ENCODE peak calls at places on chromosomes 11 and 22, in six cellular contexts. J, W, S, H, Y and T are unnamed samples.

GRCh38 chr11:84476581-84476980 is 1150.6 kb downstream of the DLG2 start:
- DNase-seq in J (no peak), W (no peak), S (no peak), H (no peak), Y (no peak), T (peak)

GRCh38 chr11:6692128-6692527 is 9.0 kb upstream of the MRPL17 start:
- DNase-seq in J (no peak), W (no peak), S (no peak), H (no peak), Y (no peak), T (no peak)

GRCh38 chr11:115606223-115607220 is 102.3 kb upstream of the CADM1 start:
- DNase-seq in J (no peak), W (no peak), S (no peak), H (no peak), Y (peak), T (no peak)

GRCh38 chr11:86947541-86947940 is 7.7 kb downstream of the FZD4 start:
- DNase-seq in J (no peak), W (no peak), S (no peak), H (peak), Y (no peak), T (peak)

GRCh38 chr11:61787928-61788491 is 4.4 kb downstream of the TMEM258 start:
- DNase-seq in J (no peak), W (peak), S (no peak), H (peak), Y (peak), T (peak)

GRCh38 chr11:33622806-33623205 is 77.8 kb downstream of the C11orf91 start:
- DNase-seq in J (no peak), W (no peak), S (no peak), H (no peak), Y (no peak), T (no peak)

GRCh38 chr11:19345519-19345847 is 104.7 kb upstream of the E2F8 start:
- DNase-seq in J (no peak), W (peak), S (no peak), H (peak), Y (peak), T (peak)

GRCh38 chr11:112961146-112961668 is at the start of gene NCAM1:
- DNase-seq in J (peak), W (peak), S (peak), H (peak), Y (peak), T (peak)

GRCh38 chr11:79663012-79663411 is 222.2 kb upstream of the TENM4 start:
- DNase-seq in J (no peak), W (no peak), S (no peak), H (no peak), Y (no peak), T (no peak)

GRCh38 chr11:63760487-63761079 is 8.0 kb downstream of the ZFTA start:
- DNase-seq in J (no peak), W (peak), S (no peak), H (no peak), Y (no peak), T (no peak)

GRCh38 chr11:63763506-63764200 is 4.9 kb downstream of the ZFTA start:
- DNase-seq in J (no peak), W (peak), S (no peak), H (no peak), Y (no peak), T (peak)

GRCh38 chr11:63761173-63761572 is 7.4 kb downstream of the ZFTA start:
- DNase-seq in J (no peak), W (peak), S (no peak), H (no peak), Y (no peak), T (no peak)

GRCh38 chr11:63762662-63763505 is 5.7 kb downstream of the ZFTA start:
- DNase-seq in J (no peak), W (peak), S (no peak), H (peak), Y (peak), T (peak)

DNA sequence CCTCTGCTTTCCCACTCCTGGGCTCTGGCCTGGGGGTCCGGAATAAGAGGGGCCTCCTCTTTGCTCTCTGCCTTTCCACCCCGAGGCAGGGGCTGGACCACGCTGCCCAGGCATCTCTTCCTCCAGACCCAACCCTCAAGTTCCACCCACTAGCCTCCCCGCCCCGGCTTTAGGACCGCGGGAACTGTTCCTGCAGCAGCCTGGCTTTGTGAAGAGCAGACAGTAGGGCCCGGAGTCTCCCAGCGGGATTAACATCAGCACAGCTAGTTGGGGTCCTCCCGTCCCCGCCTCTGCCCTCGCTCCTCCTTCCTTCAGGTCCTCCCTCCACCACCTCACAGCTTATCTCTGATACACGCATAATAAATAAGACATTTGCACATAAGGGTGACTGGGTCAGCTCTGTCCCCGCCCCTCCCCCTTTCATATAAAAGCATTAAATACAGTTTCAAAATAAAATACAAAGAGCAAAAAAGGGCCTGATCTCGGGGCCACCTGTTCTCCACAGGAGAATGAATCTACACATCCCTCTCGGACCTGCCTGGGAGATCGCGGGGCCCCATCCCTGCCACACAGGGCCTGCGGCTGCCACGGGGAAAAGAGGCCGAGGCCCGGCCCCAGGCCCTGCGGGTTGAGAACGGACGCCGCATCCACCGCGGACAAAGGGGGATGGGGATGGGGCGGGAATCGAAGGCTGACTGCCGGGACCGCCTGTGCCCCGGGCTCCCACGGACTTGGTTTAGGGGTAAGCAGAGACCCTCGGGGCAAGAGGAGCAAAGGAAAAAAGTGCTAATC is 6.5 kb downstream of the ZFTA start:
- DNase-seq in J (no peak), W (peak), S (no peak), H (no peak), Y (peak), T (no peak)
- H3K4me3 ChIP-seq in J (no peak), W (peak), S (peak), H (no peak), Y (peak), T (peak)

DNA sequence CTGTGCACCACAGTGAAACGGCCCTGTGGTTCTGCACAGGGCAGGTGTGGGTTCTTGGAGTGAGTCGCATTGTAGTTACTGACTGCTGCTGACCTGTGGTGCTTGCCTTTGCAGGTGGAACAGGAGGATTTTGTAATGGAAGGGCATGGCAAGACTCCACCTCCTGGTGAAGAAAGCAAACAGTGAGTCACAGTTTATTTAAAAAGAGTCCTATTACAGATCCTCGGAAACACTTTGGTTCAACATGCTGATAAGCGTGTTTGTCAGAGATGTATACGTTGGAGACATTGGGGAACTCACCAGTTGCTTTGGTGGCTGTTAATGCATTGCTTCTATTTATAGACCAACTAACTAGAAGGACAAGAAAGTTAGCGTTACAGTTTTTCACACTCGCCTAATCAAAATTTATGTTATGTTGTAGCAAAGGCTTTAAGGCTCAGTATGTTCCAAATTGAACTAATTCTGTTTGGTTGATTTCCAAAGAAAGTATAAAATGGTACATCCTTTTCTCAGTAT is 21.7 kb upstream of the TNRC6B start:
- DNase-seq in J (no peak), W (peak), S (no peak), H (peak), Y (no peak), T (peak)
- TF ChIP-seq CTCF in J (no peak), W (peak), S (peak), H (peak), Y (peak), T (peak)

GRCh38 chr11:44946268-44946667 is 4.4 kb downstream of the TP53I11 start:
- DNase-seq in J (peak), W (no peak), S (no peak), H (peak), Y (no peak), T (peak)
- H3K4me3 ChIP-seq in J (no peak), W (no peak), S (no peak), H (no peak), Y (no peak), T (no peak)

GRCh38 chr11:108135845-108136599 is 14.7 kb downstream of the ACAT1 start:
- DNase-seq in J (no peak), W (no peak), S (no peak), H (peak), Y (no peak), T (peak)
- TF ChIP-seq CTCF in J (no peak), W (peak), S (no peak), H (no peak), Y (no peak), T (peak)

GRCh38 chr11:40104941-40105550 is 1354.4 kb downstream of the LRRC4C start:
- DNase-seq in J (no peak), W (peak), S (no peak), H (no peak), Y (no peak), T (no peak)

GRCh38 chr11:40099391-40100169 is 1359.9 kb downstream of the LRRC4C start:
- DNase-seq in J (no peak), W (peak), S (no peak), H (no peak), Y (no peak), T (no peak)

GRCh38 chr11:40094954-40095353 is 1364.5 kb downstream of the LRRC4C start:
- DNase-seq in J (no peak), W (no peak), S (no peak), H (no peak), Y (no peak), T (no peak)

GRCh38 chr11:40100204-40100603 is 1359.2 kb downstream of the LRRC4C start:
- DNase-seq in J (no peak), W (peak), S (no peak), H (no peak), Y (no peak), T (no peak)
- H3K4me3 ChIP-seq in J (no peak), W (no peak), S (no peak), H (no peak), Y (no peak), T (no peak)

GRCh38 chr22:37635157-37635556 is 4.3 kb upstream of the SH3BP1 start:
- DNase-seq in J (no peak), W (no peak), S (no peak), H (no peak), Y (no peak), T (no peak)

GRCh38 chr22:37636186-37636948 is 3.1 kb upstream of the SH3BP1 start:
- DNase-seq in J (no peak), W (peak), S (no peak), H (peak), Y (no peak), T (peak)

GRCh38 chr22:37633082-37633692 is 6.3 kb upstream of the SH3BP1 start:
- DNase-seq in J (no peak), W (no peak), S (no peak), H (no peak), Y (no peak), T (no peak)

GRCh38 chr22:37633693-37634504 is 5.6 kb upstream of the SH3BP1 start:
- DNase-seq in J (peak), W (peak), S (peak), H (peak), Y (peak), T (peak)

GRCh38 chr22:37634505-37635002 is 4.9 kb upstream of the SH3BP1 start:
- DNase-seq in J (no peak), W (peak), S (no peak), H (peak), Y (no peak), T (no peak)
- TF ChIP-seq CTCF in J (no peak), W (peak), S (no peak), H (peak), Y (no peak), T (peak)